ENCODE peak calls at places on chromosomes 11 and 22, in four cellular contexts. J is prostate gland, S is suprapubic skin, Z is sigmoid colon. H is an unnamed sample.

GRCh38 chr11:31646206-31646605 is 136.6 kb downstream of the ELP4 start:
- DNase-seq in J (no peak), S (no peak), Z (no peak), H (no peak)

GRCh38 chr11:44126304-44126703 is 30.8 kb downstream of the EXT2 start:
- DNase-seq in J (no peak), S (no peak), Z (no peak), H (no peak)

GRCh38 chr22:24153353-24153752 is 27.9 kb upstream of the SUSD2 start:
- DNase-seq in J (no peak), S (no peak), Z (no peak), H (no peak)

GRCh38 chr11:110185599-110185998 is 92.4 kb downstream of the ZC3H12C start:
- DNase-seq in J (no peak), S (no peak), Z (no peak), H (no peak)

GRCh38 chr11:129141748-129142475 is 50.2 kb downstream of the ARHGAP32 start:
- DNase-seq in J (no peak), S (no peak), Z (no peak), H (no peak)

GRCh38 chr11:45827123-45827522 is 20.2 kb upstream of the CRY2 start:
- DNase-seq in J (no peak), S (no peak), Z (no peak), H (no peak)

GRCh38 chr22:34808618-34809017 is 257.3 kb upstream of the ISX start:
- DNase-seq in J (no peak), S (no peak), Z (no peak), H (no peak)

GRCh38 chr11:63583288-63583687 is 20.1 kb upstream of the PLAAT2 start:
- DNase-seq in J (no peak), S (no peak), Z (no peak), H (no peak)

GRCh38 chr22:26743149-26743548 is 85.8 kb downstream of the MIAT start:
- DNase-seq in J (no peak), S (no peak), Z (no peak), H (no peak)

GRCh38 chr11:80592546-80592945 is 1151.7 kb upstream of the TENM4 start:
- DNase-seq in J (no peak), S (no peak), Z (no peak), H (no peak)

GRCh38 chr11:76736773-76737495 is 46.2 kb upstream of the TSKU start:
- DNase-seq in J (no peak), S (no peak), Z (no peak), H (no peak)

GRCh38 chr11:75347781-75348613 is 3.5 kb downstream of the ARRB1 start:
- DNase-seq in J (no peak), S (no peak), Z (peak), H (no peak)

GRCh38 chr11:114483929-114484328 is 44.7 kb downstream of the REXO2 start:
- DNase-seq in J (no peak), S (no peak), Z (no peak), H (no peak)

GRCh38 chr11:19989191-19989590 is 171.1 kb downstream of the DBX1 start:
- DNase-seq in J (no peak), S (no peak), Z (no peak), H (no peak)

GRCh38 chr22:46537946-46538815 is 761 bp upstream of the CELSR1 start:
- DNase-seq in J (no peak), S (no peak), Z (no peak), H (no peak)

DNA sequence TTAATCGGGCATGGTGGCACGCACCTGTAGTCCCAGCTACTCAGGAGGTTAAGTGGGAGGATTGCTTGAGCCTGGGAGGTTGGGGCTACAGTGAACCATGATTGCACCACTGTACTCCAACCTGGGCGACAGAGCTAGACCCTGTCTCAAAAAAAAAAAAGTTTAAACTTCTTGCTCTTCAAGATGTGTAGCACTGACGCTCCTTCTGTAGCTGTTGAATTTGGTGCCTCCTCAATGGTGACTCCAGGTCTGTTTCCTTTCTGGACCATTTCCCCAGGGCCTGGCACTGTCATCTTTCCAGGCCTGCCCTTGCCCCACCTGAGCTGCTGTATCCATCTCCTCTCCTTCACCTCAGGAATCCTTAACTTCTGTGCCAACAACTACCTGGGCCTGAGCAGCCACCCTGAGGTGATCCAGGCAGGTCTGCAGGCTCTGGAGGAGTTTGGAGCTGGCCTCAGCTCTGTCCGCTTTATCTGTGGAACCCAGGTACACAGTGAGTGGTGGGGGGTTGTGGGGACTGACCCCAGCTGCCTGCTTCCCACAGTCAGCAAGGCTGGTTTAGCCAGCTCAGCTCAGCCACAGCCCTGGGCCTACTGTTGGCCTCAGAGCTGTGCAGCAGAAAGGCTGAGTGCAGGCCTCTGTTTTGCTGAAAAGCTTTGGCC is 2.1 kb downstream of the GCAT start:
- DNase-seq in J (no peak), S (no peak), Z (no peak), H (no peak)
- TF ChIP-seq POLR2AphosphoS5 in J (no peak), S (no peak), Z (no peak), H (no peak)

GRCh38 chr11:65801153-65801987 is 14.5 kb downstream of the OVOL1 start:
- DNase-seq in J (no peak), S (no peak), Z (no peak), H (no peak)
- TF ChIP-seq POLR2AphosphoS5 in J (no peak), S (no peak), Z (no peak), H (no peak)

GRCh38 chr11:111911563-111912401 is at the start of gene CRYAB:
- DNase-seq in J (peak), S (peak), Z (peak), H (no peak)
- TF ChIP-seq POLR2AphosphoS5 in J (peak), S (peak), Z (peak), H (no peak)

DNA sequence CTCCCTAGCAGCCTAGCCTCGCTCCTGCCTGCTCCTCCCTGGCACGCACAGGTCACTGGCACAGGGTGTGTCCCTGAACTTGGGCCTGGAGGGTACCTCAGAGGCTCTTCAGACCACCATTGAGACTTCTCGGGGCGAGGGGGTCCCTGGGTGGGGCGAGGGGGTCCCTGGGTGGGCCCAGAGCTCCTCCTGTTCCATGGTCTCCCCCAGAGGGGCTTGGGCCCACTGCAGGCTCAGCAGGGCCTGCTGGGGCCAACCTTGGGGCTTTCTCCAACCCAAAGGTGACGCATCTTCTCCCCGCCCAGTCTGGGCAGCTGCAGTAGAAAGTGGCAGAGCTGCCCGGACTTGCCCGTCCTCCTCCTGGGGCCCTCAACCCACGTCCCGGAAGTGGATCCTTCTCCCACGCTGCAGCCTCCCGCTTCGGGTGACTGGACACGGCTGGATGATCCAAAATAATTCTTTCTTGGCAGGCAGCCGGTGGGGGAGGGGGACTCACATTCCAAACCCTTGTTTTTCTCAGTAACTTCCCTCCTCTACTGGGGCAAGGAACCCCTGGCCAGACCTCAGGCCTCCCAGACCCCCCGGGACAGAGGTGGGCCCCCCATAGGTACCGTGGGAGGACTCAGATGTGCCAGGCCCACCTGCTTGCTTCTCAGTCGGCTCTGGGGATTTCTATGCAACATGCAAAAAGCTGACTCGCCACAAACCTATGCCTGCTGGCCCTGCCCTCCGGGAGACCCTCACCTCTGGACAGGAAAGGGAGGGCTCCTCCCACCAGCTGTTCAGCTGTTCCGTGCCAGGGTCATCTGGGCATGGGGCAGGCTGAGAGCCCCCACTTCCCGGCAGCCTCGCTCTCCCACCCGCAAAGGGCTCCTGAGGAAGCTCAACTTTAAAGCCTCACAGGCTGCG is 1.5 kb downstream of the PLXNB2 start:
- DNase-seq in J (peak), S (peak), Z (peak), H (no peak)
- TF ChIP-seq POLR2AphosphoS5 in J (peak), S (peak), Z (peak), H (peak)

GRCh38 chr11:47161890-47162289 is 14.8 kb downstream of the ARFGAP2 start:
- DNase-seq in J (no peak), S (no peak), Z (no peak), H (no peak)

GRCh38 chr11:47162426-47162825 is 14.3 kb downstream of the ARFGAP2 start:
- DNase-seq in J (no peak), S (no peak), Z (no peak), H (no peak)

GRCh38 chr11:47164321-47164720 is 12.4 kb downstream of the ARFGAP2 start:
- DNase-seq in J (no peak), S (no peak), Z (no peak), H (no peak)

GRCh38 chr11:47163898-47164297 is 12.8 kb downstream of the ARFGAP2 start:
- DNase-seq in J (no peak), S (no peak), Z (no peak), H (no peak)

DNA sequence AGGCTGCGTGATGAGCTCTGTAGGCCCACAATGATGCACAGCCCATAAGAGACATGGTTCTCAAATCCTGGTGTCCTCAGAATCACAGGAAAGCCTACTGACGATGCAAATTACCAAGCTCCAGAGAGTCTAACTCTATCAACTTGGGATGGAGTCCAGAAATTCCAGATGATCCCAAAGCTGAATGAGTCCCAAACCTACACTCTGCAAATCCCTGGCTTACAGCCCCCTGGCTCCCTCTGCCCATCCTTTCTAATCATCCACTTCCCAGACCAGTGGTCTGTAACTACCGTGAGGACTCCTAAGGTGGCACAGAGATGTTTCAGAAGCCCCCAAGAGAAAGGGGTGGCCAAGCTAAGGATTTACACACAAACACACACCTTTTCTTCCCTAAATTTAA is 13.5 kb downstream of the ARFGAP2 start:
- DNase-seq in J (no peak), S (no peak), Z (no peak), H (no peak)
- TF ChIP-seq POLR2AphosphoS5 in J (no peak), S (no peak), Z (no peak), H (peak)

DNA sequence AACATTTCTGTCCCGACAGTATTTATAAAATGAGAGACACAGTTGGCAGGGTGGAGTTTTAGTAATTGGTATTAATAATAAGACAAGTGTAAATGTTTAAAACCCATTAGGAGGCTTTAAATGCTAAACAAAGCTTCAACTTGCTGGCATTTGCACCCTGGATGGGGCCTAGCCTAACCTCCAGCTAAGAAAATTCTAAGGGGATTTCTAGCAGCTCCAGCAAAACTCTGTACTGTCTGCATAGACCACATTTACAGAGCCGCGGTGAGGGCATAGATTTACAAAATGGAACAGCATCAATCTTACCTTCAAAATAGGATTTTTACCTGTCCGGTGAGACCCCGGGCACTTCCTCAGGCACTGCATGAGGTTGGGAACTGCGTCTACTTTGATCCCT is 113.9 kb upstream of the ANO1 start:
- DNase-seq in J (no peak), S (no peak), Z (no peak), H (no peak)
- TF ChIP-seq POLR2AphosphoS5 in J (no peak), S (no peak), Z (no peak), H (no peak)

GRCh38 chr22:19941365-19942070 is at the start of the genes COMT and TXNRD2:
- DNase-seq in J (peak), S (peak), Z (peak), H (peak)

GRCh38 chr22:19943665-19944026 is 2.0 kb upstream of the TXNRD2 start:
- DNase-seq in J (no peak), S (no peak), Z (peak), H (no peak)

GRCh38 chr22:19940536-19941364 is 822 bp upstream of the COMT start:
- DNase-seq in J (no peak), S (no peak), Z (peak), H (no peak)

GRCh38 chr22:19942071-19942885 is 660 bp upstream of the TXNRD2 start:
- DNase-seq in J (no peak), S (no peak), Z (peak), H (no peak)

DNA sequence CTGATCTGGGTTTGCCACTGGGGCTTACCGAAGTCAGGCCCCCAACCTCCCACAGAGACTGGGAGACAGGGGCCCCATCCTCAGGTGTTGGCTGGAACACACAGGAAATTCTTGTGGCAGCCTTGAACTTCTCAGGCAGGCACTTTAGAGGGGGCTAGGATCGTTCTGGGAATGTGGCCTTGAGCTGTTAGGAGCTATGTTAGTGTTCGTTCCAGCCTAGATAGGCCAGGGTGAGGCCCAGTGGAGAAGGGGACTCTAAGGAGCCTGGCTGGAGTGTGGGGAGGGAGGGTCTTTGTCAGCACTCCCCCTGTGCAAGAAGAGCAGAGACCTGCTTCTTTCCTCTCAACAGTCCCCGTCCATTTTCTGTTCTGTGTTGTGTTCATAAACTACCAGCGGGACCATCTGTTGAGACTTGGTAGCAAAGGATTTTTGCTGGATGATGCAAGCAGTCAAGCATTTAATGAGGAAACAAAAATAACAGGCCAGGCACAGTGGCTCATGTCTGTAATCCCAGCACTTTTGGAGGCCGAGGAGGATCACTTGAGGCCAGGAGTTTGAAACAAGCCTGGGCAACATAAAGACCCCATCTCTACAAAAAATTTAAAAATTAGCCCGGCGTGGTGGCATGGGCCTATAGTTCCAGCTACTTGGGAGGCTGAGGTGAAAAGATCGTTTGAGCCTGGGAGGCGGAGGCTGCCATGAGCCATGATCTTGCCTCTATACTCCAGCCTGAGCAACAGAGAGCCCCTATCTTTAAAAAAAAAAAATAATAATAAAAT is 1.5 kb upstream of the TXNRD2 start:
- DNase-seq in J (peak), S (no peak), Z (peak), H (no peak)
- TF ChIP-seq POLR2AphosphoS5 in J (peak), S (peak), Z (peak), H (no peak)

GRCh38 chr11:15471709-15472404 is 357.1 kb downstream of the INSC start:
- DNase-seq in J (no peak), S (no peak), Z (no peak), H (no peak)
- TF ChIP-seq POLR2AphosphoS5 in J (no peak), S (no peak), Z (no peak), H (no peak)

DNA sequence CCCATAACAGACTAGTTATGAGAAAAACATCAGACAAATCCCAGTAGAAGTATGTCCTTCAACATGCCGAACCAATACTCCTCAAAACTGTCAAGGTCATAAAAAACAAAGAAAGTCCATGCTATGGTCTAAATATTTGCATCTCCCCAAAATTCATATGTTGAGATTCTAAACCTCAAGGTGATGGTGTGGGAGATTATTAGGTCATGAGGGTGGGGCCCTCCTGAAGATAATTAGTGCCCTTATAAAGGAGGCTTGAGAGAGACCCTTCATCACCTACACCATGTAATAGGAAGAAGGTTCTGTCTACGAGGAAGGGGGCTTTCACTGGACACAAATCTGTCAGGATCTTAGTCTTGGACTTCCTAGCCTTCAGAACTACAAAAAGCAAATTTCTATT is 118.6 kb upstream of the GUCY1A2 start:
- DNase-seq in J (no peak), S (no peak), Z (no peak), H (no peak)
- TF ChIP-seq POLR2AphosphoS5 in J (no peak), S (no peak), Z (no peak), H (no peak)

H was measured in GM12891.